ENCODE peak calls at places on chromosomes 12 and 14, in six cellular contexts. X is OCI-LY7, I is H1, A is mammary epithelial cell, N is HFF-Myc, Q is endodermal cell. Y is an unnamed sample.

GRCh38 chr12:82803201-82803600 is 116.5 kb downstream of the TMTC2 start:
- DNase-seq in Q (peak; percentile 86), A (no peak), X (no peak), I (no peak), N (no peak), Y (no peak)

GRCh38 chr14:103858063-103858820 is 10.9 kb upstream of the PPP1R13B start:
- DNase-seq in A (no peak), I (no peak), X (no peak), Q (no peak), N (no peak), Y (no peak)

GRCh38 chr12:132524405-132524804 is 34.5 kb downstream of the FBRSL1 start:
- DNase-seq in Q (no peak), I (no peak), X (no peak), A (peak; percentile 97), N (no peak), Y (no peak)

GRCh38 chr14:76311410-76311758 is 64.6 kb upstream of the ESRRB start:
- DNase-seq in Q (peak; percentile 69), X (no peak), N (no peak), I (peak; percentile 53), A (no peak), Y (no peak)

GRCh38 chr14:89237923-89238529 is 179.0 kb downstream of the FOXN3 start:
- DNase-seq in I (no peak), Q (peak; percentile 54), A (peak; percentile 6), X (no peak), N (no peak), Y (no peak)

GRCh38 chr12:92396647-92397258 is 251.1 kb upstream of the BTG1 start:
- DNase-seq in I (no peak), N (peak; percentile 10), A (peak; percentile 93), X (no peak), Q (no peak), Y (no peak)

GRCh38 chr12:110424237-110424636 is 20.7 kb upstream of the ANAPC7 start:
- DNase-seq in I (no peak), X (no peak), Q (peak; percentile 76), N (no peak), A (no peak), Y (no peak)

GRCh38 chr14:105484069-105484996 is 2.4 kb upstream of the CRIP1 start:
- DNase-seq in I (peak; percentile 42), X (no peak), Q (no peak), A (no peak), N (no peak), Y (no peak)

GRCh38 chr14:102633906-102634595 is 41.6 kb downstream of the RCOR1 start:
- DNase-seq in Q (no peak), I (no peak), A (no peak), N (no peak), X (no peak), Y (no peak)

GRCh38 chr14:104694991-104695659 is 5.7 kb downstream of the INF2 start:
- DNase-seq in Q (no peak), I (no peak), X (no peak), N (no peak), A (peak; percentile 83), Y (no peak)

DNA sequence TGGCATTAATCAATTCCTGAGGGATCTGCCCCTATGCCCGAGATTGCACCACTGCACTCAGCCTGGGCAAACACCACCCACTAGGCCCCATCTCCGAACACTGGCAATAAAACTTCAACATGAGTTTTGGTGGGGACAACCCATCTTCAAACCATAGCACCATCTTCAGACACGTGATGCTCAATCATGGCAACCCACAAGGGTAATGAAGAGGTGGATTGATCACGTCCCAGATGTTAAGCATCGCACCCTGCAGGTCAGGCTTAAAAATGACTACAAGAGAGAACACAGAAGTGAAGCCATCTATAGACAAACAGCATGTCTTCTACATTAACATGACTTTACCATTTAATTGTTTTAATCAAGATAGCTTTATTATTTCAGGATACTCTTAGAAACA is 42.8 kb upstream of the DDHD1 start:
- DNase-seq in N (no peak), Q (no peak), A (no peak), I (no peak), X (no peak), Y (no peak)
- TF ChIP-seq CTCF in N (no peak), Q (no peak), A (no peak), I (peak; percentile 15), X (peak; percentile 19), Y (no peak)

GRCh38 chr12:74148849-74149248 is 388.8 kb upstream of the ATXN7L3B start:
- DNase-seq in A (no peak), I (no peak), Q (no peak), X (no peak), N (no peak), Y (no peak)
- H3K4me3 ChIP-seq in A (no peak overlapping the region), I (no peak overlapping the region), Q (no peak overlapping the region), X (no peak overlapping the region), N (no peak overlapping the region), Y (no peak overlapping the region)

GRCh38 chr14:43535231-43535838 is 971.7 kb downstream of the FSCB start:
- DNase-seq in Q (peak; percentile 55), X (no peak), I (no peak), N (no peak), A (no peak), Y (no peak)

GRCh38 chr14:43541356-43541755 is 965.7 kb downstream of the FSCB start:
- DNase-seq in X (no peak), I (no peak), A (no peak), Q (no peak), N (no peak), Y (no peak)

GRCh38 chr14:43540948-43541347 is 966.1 kb downstream of the FSCB start:
- DNase-seq in Q (peak; percentile 91), N (no peak), A (no peak), X (no peak), I (peak; percentile 63), Y (no peak)

DNA sequence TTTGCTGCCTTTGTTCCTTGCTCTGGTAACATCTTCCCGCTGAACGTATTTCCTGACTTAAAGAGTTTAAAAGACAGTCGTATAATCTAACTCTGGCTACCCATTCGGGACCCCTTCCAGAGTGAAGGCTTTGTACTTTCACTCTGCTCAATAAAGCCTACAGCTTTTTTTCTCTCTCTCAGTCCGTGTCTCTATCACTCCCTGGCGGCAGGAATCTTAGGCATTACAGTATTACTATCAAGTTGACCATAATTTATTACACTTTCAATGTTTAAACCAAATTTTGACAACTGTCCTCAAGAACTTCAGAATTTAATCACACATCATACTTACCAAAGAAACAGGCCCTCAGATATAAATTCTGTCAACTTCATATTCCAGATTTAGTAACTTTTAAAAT is 967.9 kb downstream of the FSCB start:
- DNase-seq in X (no peak), Q (peak; percentile 76), I (no peak), A (no peak), N (no peak), Y (no peak)
- TF ChIP-seq CTCF in X (no peak), Q (peak; percentile 81), I (peak; percentile 57), A (no peak), N (no peak), Y (peak; percentile 14)

GRCh38 chr12:46442723-46443122 is 70.2 kb upstream of the SLC38A2 start:
- DNase-seq in N (no peak), A (peak; percentile 95), X (no peak), I (no peak), Q (no peak), Y (no peak)
- H3K4me3 ChIP-seq in N (no peak overlapping the region), A (peak overlapping the region; percentile 10), X (no peak overlapping the region), I (no peak overlapping the region), Q (no peak overlapping the region), Y (no peak overlapping the region)

GRCh38 chr14:46344327-46344937 is 307.1 kb downstream of the RPL10L start:
- DNase-seq in N (no peak), X (peak; percentile 34), Q (peak; percentile 62), I (no peak), A (peak; percentile 12), Y (no peak)
- TF ChIP-seq CTCF in N (peak; percentile 42), X (peak; percentile 81), Q (peak; percentile 86), I (peak; percentile 70), A (peak; percentile 36), Y (no peak)

DNA sequence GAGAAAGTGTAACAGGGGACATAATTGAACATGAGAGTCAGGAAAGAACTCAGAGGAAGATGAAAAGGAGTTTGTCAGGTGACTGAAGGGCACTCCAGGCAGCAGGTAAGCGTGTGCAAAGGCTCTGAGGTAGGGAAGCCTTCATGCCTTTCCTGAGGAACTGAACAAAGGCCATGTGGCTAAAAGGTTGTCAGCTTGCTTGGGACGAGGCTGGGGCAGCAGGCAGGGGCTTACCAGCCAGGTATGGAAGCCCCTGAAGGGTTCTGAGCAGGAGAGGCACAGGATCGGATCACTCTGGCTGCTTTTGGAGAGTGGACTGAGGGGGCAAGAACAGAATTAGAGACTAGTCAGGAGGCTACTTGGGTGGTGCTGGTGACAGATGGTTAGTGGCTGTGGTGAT is 5.2 kb downstream of the LPCAT3 start:
- DNase-seq in A (no peak), I (no peak), N (no peak), X (no peak), Q (no peak), Y (no peak)
- H3K4me3 ChIP-seq in A (no peak overlapping the region), I (no peak overlapping the region), N (no peak overlapping the region), X (no peak overlapping the region), Q (no peak overlapping the region), Y (no peak overlapping the region)

GRCh38 chr12:58310368-58310767 is 369.0 kb downstream of the ATP23 start:
- DNase-seq in A (peak; percentile 39), Q (no peak), I (no peak), X (no peak), N (no peak), Y (no peak)
- TF ChIP-seq CTCF in A (peak; percentile 6), Q (peak; percentile 23), I (no peak), X (no peak), N (no peak), Y (no peak)

GRCh38 chr12:12684375-12685106 is 11.4 kb downstream of the GPR19 start:
- DNase-seq in N (no peak), X (peak; percentile 17), A (peak; percentile 29), Q (peak; percentile 95), I (peak; percentile 80), Y (no peak)
- H3K4me3 ChIP-seq in N (no peak overlapping the region), X (no peak overlapping the region), A (no peak overlapping the region), Q (peak overlapping the region; percentile 85), I (peak overlapping the region; percentile 87), Y (no peak overlapping the region)